ENCODE peak calls at places on chromosomes 11 and 22, in nine cellular contexts. Q is mucosa of gallbladder; N is MV-4-11; Y is MM.1S; V is GM03348; T is anterior cingulate cortex; D is suprapubic skin; M is BE2C; H is stimulated activated CD8-positive, alpha-beta memory T cell treated with anti-CD3 and anti-CD28 coated beads, Interleukin-2, amount 100 ng/mL, for 48 hours. I is an unnamed sample.

GRCh38 chr11:67048515-67048914 is 8.1 kb upstream of the RHOD start:
- DNase-seq in H (no peak), Y (no peak), V (peak), T (no peak), M (no peak), D (peak), N (no peak), Q (no peak), I (no peak)

GRCh38 chr11:13297917-13298356 is 20.3 kb downstream of the BMAL1 start:
- DNase-seq in V (no peak), Q (no peak), T (no peak), Y (no peak), H (no peak), D (peak), M (no peak), N (peak), I (no peak)

GRCh38 chr11:29040489-29040888 is 932.3 kb downstream of the METTL15 start:
- DNase-seq in Y (no peak), D (no peak), N (no peak), M (no peak), V (no peak), T (no peak), H (no peak), Q (no peak), I (no peak)

GRCh38 chr11:35617687-35618496 is at the start of gene FJX1:
- DNase-seq in Q (peak), M (peak), T (peak), N (peak), D (no peak), Y (peak), H (no peak), V (peak), I (no peak)

GRCh38 chr22:35477911-35478582 is 62.6 kb upstream of the RASD2 start:
- DNase-seq in V (peak), Y (no peak), H (no peak), M (peak), T (no peak), N (peak), Q (peak), D (no peak), I (no peak)

GRCh38 chr11:73393479-73394415 is 17.5 kb downstream of the RELT start:
- DNase-seq in Q (peak), V (peak), D (no peak), N (peak), H (peak), M (peak), T (peak), Y (peak), I (peak)

GRCh38 chr11:22169833-22170232 is 23.1 kb upstream of the ANO5 start:
- DNase-seq in V (peak), Q (no peak), T (no peak), N (no peak), H (no peak), Y (peak), M (no peak), D (no peak), I (no peak)

GRCh38 chr11:77038825-77039326 is 4.7 kb downstream of the B3GNT6 start:
- DNase-seq in Y (no peak), H (no peak), N (peak), D (no peak), V (no peak), Q (no peak), T (no peak), M (no peak), I (no peak)

GRCh38 chr22:30020511-30020910 is 59.8 kb upstream of the HORMAD2 start:
- DNase-seq in Y (no peak), V (no peak), Q (no peak), H (no peak), D (no peak), M (no peak), N (no peak), T (no peak), I (no peak)

GRCh38 chr11:95659088-95659487 is 130.5 kb downstream of the FAM76B start:
- DNase-seq in T (no peak), Y (no peak), D (no peak), N (no peak), M (no peak), H (no peak), Q (no peak), V (no peak), I (no peak)

GRCh38 chr11:7252683-7253213 is 1.0 kb downstream of the SYT9 start:
- DNase-seq in Y (no peak), T (no peak), H (no peak), M (peak), Q (no peak), V (peak), N (no peak), D (no peak), I (no peak)

GRCh38 chr11:134439181-134439580 is 27.1 kb upstream of the B3GAT1 start:
- DNase-seq in Y (no peak), D (no peak), M (no peak), N (no peak), H (no peak), Q (no peak), T (no peak), V (no peak), I (no peak)

GRCh38 chr22:42697542-42698013 is 23.1 kb downstream of the A4GALT start:
- DNase-seq in H (no peak), Y (no peak), M (no peak), D (no peak), T (no peak), Q (no peak), V (peak), N (no peak), I (no peak)

GRCh38 chr22:21936151-21936778 is 16.4 kb downstream of the PPM1F start:
- DNase-seq in V (no peak), M (no peak), T (no peak), H (no peak), Q (no peak), D (no peak), Y (no peak), N (peak), I (no peak)

GRCh38 chr22:22043296-22044078 is 60.9 kb upstream of the TOP3B start:
- DNase-seq in Y (no peak), Q (no peak), N (no peak), V (no peak), H (no peak), D (no peak), M (no peak), T (no peak), I (no peak)

GRCh38 chr22:50498322-50498861 is 9.1 kb downstream of the LMF2 start:
- DNase-seq in H (peak), Q (peak), M (peak), T (no peak), Y (peak), V (peak), N (peak), D (peak), I (peak)

GRCh38 chr22:22094514-22094913 is 111.9 kb upstream of the TOP3B start:
- DNase-seq in M (no peak), H (no peak), N (no peak), Y (no peak), Q (no peak), V (no peak), D (no peak), T (no peak), I (no peak)

GRCh38 chr22:46153930-46154329 is 3.6 kb downstream of the PPARA start:
- DNase-seq in D (no peak), Q (no peak), Y (no peak), N (no peak), H (no peak), V (no peak), M (no peak), T (no peak), I (no peak)

GRCh38 chr11:77181226-77181625 is 53.2 kb downstream of the MYO7A start:
- DNase-seq in Y (no peak), N (no peak), M (no peak), Q (no peak), T (no peak), V (no peak), H (no peak), D (no peak), I (no peak)

GRCh38 chr11:19511413-19512183 is 201.0 kb upstream of the NAV2 start:
- DNase-seq in D (no peak), Q (peak), H (no peak), V (no peak), N (no peak), Y (no peak), M (peak), T (peak), I (no peak)

I was measured in central memory CD4-positive, alpha-beta T cell.